ENCODE peak calls at places on chromosomes 4 and X, in five cellular contexts. K, X, N, P and E are unnamed samples.
A peak's percentile ranks its signal among the peaks of the same experiment; 100 is the strongest.

GRCh38 chrX:29841750-29842149 is 373.6 kb upstream of the MAGEB2 start:
- DNase-seq in K (no peak), X (no peak), N (no peak), P (peak; percentile 23), E (no peak)

GRCh38 chrX:70664726-70665125 is 220.1 kb downstream of the DLG3 start:
- DNase-seq in K (no peak), X (peak; percentile 24), N (no peak), P (peak; percentile 2), E (no peak)

GRCh38 chr4:47717173-47717572 is 120.7 kb downstream of the CORIN start:
- DNase-seq in K (no peak), X (no peak), N (no peak), P (no peak), E (no peak)

GRCh38 chrX:24515447-24515846 is 50.4 kb downstream of the PDK3 start:
- DNase-seq in K (no peak), X (no peak), N (no peak), P (no peak), E (no peak)

GRCh38 chr4:10096201-10096975 is 20.2 kb downstream of the WDR1 start:
- DNase-seq in K (peak; percentile 92), X (peak; percentile 73), N (peak; percentile 75), P (peak; percentile 95), E (peak; percentile 56)

GRCh38 chr4:147340547-147341225 is 140.2 kb upstream of the EDNRA start:
- DNase-seq in K (no peak), X (no peak), N (no peak), P (peak; percentile 77), E (no peak)

GRCh38 chr4:43373201-43373600 is 480.7 kb downstream of the GRXCR1 start:
- DNase-seq in K (no peak), X (no peak), N (no peak), P (no peak), E (no peak)

GRCh38 chr4:102217775-102218174 is 127.5 kb downstream of the SLC39A8 start:
- DNase-seq in K (no peak), X (no peak), N (no peak), P (no peak), E (no peak)

GRCh38 chr4:21522296-21522695 is 426.3 kb downstream of the KCNIP4 start:
- DNase-seq in K (no peak), X (no peak), N (no peak), P (no peak), E (no peak)

GRCh38 chr4:141352328-141352727 is 131.6 kb downstream of the ZNF330 start:
- DNase-seq in K (no peak), X (no peak), N (no peak), P (no peak), E (no peak)

GRCh38 chr4:168696828-168697227 is 200.0 kb downstream of the PALLD start:
- DNase-seq in K (no peak), X (no peak), N (no peak), P (no peak), E (no peak)

GRCh38 chr4:98113005-98113404 is 30.3 kb downstream of the STPG2 start:
- DNase-seq in K (no peak), X (no peak), N (no peak), P (peak; percentile 11), E (no peak)

GRCh38 chr4:76677571-76678326 is 220.2 kb downstream of the SOWAHB start:
- DNase-seq in K (no peak), X (no peak), N (no peak), P (no peak), E (no peak)

GRCh38 chr4:10083331-10083769 is 33.2 kb downstream of the WDR1 start:
- DNase-seq in K (peak; percentile 31), X (no peak), N (peak; percentile 10), P (no peak), E (no peak)

GRCh38 chr4:529563-529962 is 30.6 kb downstream of the PIGG start:
- DNase-seq in K (no peak), X (no peak), N (no peak), P (no peak), E (no peak)

GRCh38 chr4:531721-532565 is 32.9 kb downstream of the PIGG start:
- DNase-seq in K (no peak), X (no peak), N (no peak), P (no peak), E (no peak)

GRCh38 chr4:528835-529234 is 29.8 kb downstream of the PIGG start:
- DNase-seq in K (no peak), X (no peak), N (no peak), P (no peak), E (no peak)

GRCh38 chr4:531076-531475 is 32.1 kb downstream of the PIGG start:
- DNase-seq in K (no peak), X (no peak), N (no peak), P (no peak), E (no peak)

GRCh38 chr4:530017-530781 is 31.2 kb downstream of the PIGG start:
- DNase-seq in K (no peak), X (no peak), N (no peak), P (no peak), E (no peak)
- H3K36me3 ChIP-seq in K (peaks cover 32% of the 10 kb centered on the region), X (peaks cover 52% of the 10 kb centered on the region), N (peaks cover 77% of the 10 kb centered on the region), P (peaks cover 2% of the 10 kb centered on the region), E (peaks cover 62% of the 10 kb centered on the region)

GRCh38 chr4:17823871-17824669 is 13.3 kb downstream of the NCAPG start:
- DNase-seq in K (no peak), X (no peak), N (no peak), P (no peak), E (no peak)
- H3K27ac ChIP-seq in K (no peak overlapping the region), X (no peak overlapping the region), N (no peak overlapping the region), P (no peak overlapping the region), E (no peak overlapping the region)

GRCh38 chr4:8001564-8002355 is 62.1 kb upstream of the AFAP1 start:
- DNase-seq in K (no peak), X (no peak), N (no peak), P (no peak), E (no peak)
- H3K4me1 ChIP-seq in K (no peaks in the 10 kb centered on the region), X (no peaks in the 10 kb centered on the region), N (no peaks in the 10 kb centered on the region), P (no peaks in the 10 kb centered on the region), E (no peaks in the 10 kb centered on the region)

GRCh38 chr4:39898015-39898414 is 79.7 kb downstream of the PDS5A start:
- DNase-seq in K (no peak), X (no peak), N (no peak), P (no peak), E (no peak)
- H3K36me3 ChIP-seq in K (peaks cover 94% of the 10 kb centered on the region), X (peaks cover 69% of the 10 kb centered on the region), N (peaks cover 49% of the 10 kb centered on the region), P (peaks cover 43% of the 10 kb centered on the region), E (peaks cover 68% of the 10 kb centered on the region)

GRCh38 chr4:124932447-124932846 is 219.9 kb upstream of the ANKRD50 start:
- DNase-seq in K (no peak), X (no peak), N (no peak), P (no peak), E (no peak)
- H3K27ac ChIP-seq in K (no peak overlapping the region), X (no peak overlapping the region), N (no peak overlapping the region), P (no peak overlapping the region), E (no peak overlapping the region)